ENCODE peak calls at places on chromosome 7, in four cellular contexts. N, L, Z and V are unnamed samples.

GRCh38 chr7:107592361-107593024 is 12.4 kb downstream of the BCAP29 start:
- DNase-seq in N (no peak), L (no peak), Z (no peak), V (no peak)

GRCh38 chr7:92987095-92987494 is 130.7 kb downstream of the SAMD9 start:
- DNase-seq in N (no peak), L (no peak), Z (no peak), V (no peak)

GRCh38 chr7:47336178-47337020 is 245.5 kb downstream of the TNS3 start:
- DNase-seq in N (no peak), L (no peak), Z (no peak), V (no peak)

GRCh38 chr7:129789652-129790051 is 163.1 kb downstream of the UBE2H start:
- DNase-seq in N (no peak), L (no peak), Z (no peak), V (no peak)

GRCh38 chr7:92359801-92360200 is 87.5 kb upstream of the GATAD1 start:
- DNase-seq in N (no peak), L (no peak), Z (no peak), V (no peak)

GRCh38 chr7:17130281-17131059 is 168.0 kb upstream of the AHR start:
- DNase-seq in N (no peak), L (no peak), Z (peak; percentile 50), V (no peak)

GRCh38 chr7:156650042-156650441 is 9.5 kb downstream of the RNF32 start:
- DNase-seq in N (no peak), L (no peak), Z (no peak), V (no peak)

GRCh38 chr7:13879994-13880686 is 109.3 kb downstream of the ETV1 start:
- DNase-seq in N (no peak), L (no peak), Z (no peak), V (no peak)

GRCh38 chr7:138979226-138979979 is 1.8 kb downstream of the KIAA1549 start:
- DNase-seq in N (no peak), L (no peak), Z (peak; percentile 9), V (no peak)

GRCh38 chr7:89517815-89518214 is 636.5 kb upstream of the STEAP1 start:
- DNase-seq in N (no peak), L (no peak), Z (no peak), V (no peak)

GRCh38 chr7:132771301-132771730 is 195.0 kb upstream of the PLXNA4 start:
- DNase-seq in N (no peak), L (no peak), Z (no peak), V (no peak)

GRCh38 chr7:82054544-82054943 is 284.7 kb upstream of the HGF start:
- DNase-seq in N (no peak), L (no peak), Z (no peak), V (no peak)

GRCh38 chr7:159088016-159088865 is 56.4 kb downstream of the VIPR2 start:
- DNase-seq in N (peak; percentile 10), L (no peak), Z (no peak), V (no peak)

GRCh38 chr7:128791121-128791967 is 424 bp upstream of the CCDC136 start:
- DNase-seq in N (peak; percentile 72), L (no peak), Z (peak; percentile 69), V (peak; percentile 77)

GRCh38 chr7:81743665-81744064 is 26.2 kb downstream of the HGF start:
- DNase-seq in N (no peak), L (no peak), Z (no peak), V (no peak)

GRCh38 chr7:32244806-32245345 is 174.7 kb upstream of the PDE1C start:
- DNase-seq in N (no peak), L (no peak), Z (no peak), V (no peak)

GRCh38 chr7:30658471-30659074 is 23.7 kb downstream of the CRHR2 start:
- DNase-seq in N (no peak), L (peak; percentile 57), Z (no peak), V (no peak)

GRCh38 chr7:101410743-101411476 is 48.2 kb downstream of the COL26A1 start:
- DNase-seq in N (peak; percentile 42), L (no peak), Z (peak; percentile 29), V (peak; percentile 51)

GRCh38 chr7:141585592-141586510 is 34.6 kb downstream of the AGK start:
- DNase-seq in N (no peak), L (no peak), Z (no peak), V (no peak)

GRCh38 chr7:76165973-76166403 is 35.7 kb upstream of the SRRM3 start:
- DNase-seq in N (no peak), L (no peak), Z (no peak), V (no peak)

GRCh38 chr7:108347616-108348015 is 108.6 kb downstream of the NRCAM start:
- DNase-seq in N (no peak), L (no peak), Z (no peak), V (no peak)

GRCh38 chr7:39184387-39184786 is 206.7 kb downstream of the POU6F2 start:
- DNase-seq in N (no peak), L (no peak), Z (no peak), V (no peak)

GRCh38 chr7:136133491-136133990 is 156.4 kb upstream of the MTPN start:
- DNase-seq in N (no peak), L (no peak), Z (no peak), V (no peak)

GRCh38 chr7:79298145-79298760 is 155.2 kb downstream of the MAGI2 start:
- DNase-seq in N (no peak), L (no peak), Z (peak; percentile 22), V (no peak)

GRCh38 chr7:30906014-30906413 is 5.6 kb upstream of the AQP1 start:
- DNase-seq in N (peak; percentile 84), L (no peak), Z (no peak), V (peak; percentile 88)

GRCh38 chr7:23347682-23348180 is 48.6 kb downstream of the MALSU1 start:
- DNase-seq in N (no peak), L (no peak), Z (no peak), V (no peak)

GRCh38 chr7:24732646-24733413 is 24.4 kb downstream of the GSDME start:
- DNase-seq in N (no peak), L (no peak), Z (no peak), V (no peak)

GRCh38 chr7:43164757-43165156 is 52.3 kb downstream of the HECW1 start:
- DNase-seq in N (no peak), L (no peak), Z (no peak), V (no peak)

GRCh38 chr7:8130663-8131062 is 131.3 kb downstream of the ICA1 start:
- DNase-seq in N (no peak), L (no peak), Z (no peak), V (no peak)